ENCODE peak calls at places on chromosomes 6 and 20, in ten cellular contexts. Y, A, C, U, S, B, N, J, P and O are unnamed samples.

GRCh38 chr6:111668410-111668809 is 62.7 kb upstream of the TRAF3IP2 start:
- ATAC-seq in Y (peak), A (no peak), C (no peak), U (no peak), S (no peak), B (peak), N (no peak), J (no peak), P (peak), O (no peak)

GRCh38 chr6:90547079-90547478 is 39.8 kb downstream of the MAP3K7 start:
- ATAC-seq in Y (no peak), A (no peak), C (no peak), U (no peak), S (no peak), B (no peak), N (no peak), J (no peak), P (no peak), O (no peak)

GRCh38 chr20:37901667-37902503 is 1.0 kb upstream of the VSTM2L start:
- ATAC-seq in Y (peak), A (peak), C (peak), U (peak), S (peak), B (peak), N (peak), J (no peak), P (peak), O (peak)

GRCh38 chr20:25376886-25377285 is 13.7 kb downstream of the ABHD12 start:
- ATAC-seq in Y (no peak), A (no peak), C (no peak), U (no peak), S (no peak), B (no peak), N (no peak), J (no peak), P (no peak), O (no peak)

GRCh38 chr20:19348582-19348981 is 136.1 kb downstream of the SLC24A3 start:
- ATAC-seq in Y (no peak), A (peak), C (no peak), U (no peak), S (no peak), B (peak), N (peak), J (no peak), P (no peak), O (no peak)

GRCh38 chr20:36793294-36794115 is 19.9 kb upstream of the DSN1 start:
- ATAC-seq in Y (no peak), A (no peak), C (no peak), U (no peak), S (no peak), B (no peak), N (no peak), J (no peak), P (no peak), O (no peak)

GRCh38 chr6:7204726-7205125 is 97.0 kb downstream of the RREB1 start:
- ATAC-seq in Y (no peak), A (no peak), C (no peak), U (no peak), S (no peak), B (no peak), N (no peak), J (no peak), P (no peak), O (no peak)

GRCh38 chr6:11744101-11744500 is 34.5 kb downstream of the ADTRP start:
- ATAC-seq in Y (no peak), A (no peak), C (peak), U (no peak), S (no peak), B (no peak), N (no peak), J (no peak), P (no peak), O (no peak)

GRCh38 chr20:18233408-18233943 is 54.9 kb upstream of the ZNF133 start:
- ATAC-seq in Y (no peak), A (no peak), C (no peak), U (no peak), S (no peak), B (no peak), N (no peak), J (no peak), P (no peak), O (no peak)

GRCh38 chr6:89956182-89956581 is 61.9 kb downstream of the GJA10 start:
- ATAC-seq in Y (no peak), A (no peak), C (no peak), U (no peak), S (no peak), B (no peak), N (no peak), J (peak), P (peak), O (no peak)

GRCh38 chr6:158292016-158292415 is 20.2 kb upstream of the TULP4 start:
- ATAC-seq in Y (no peak), A (no peak), C (no peak), U (no peak), S (no peak), B (no peak), N (no peak), J (no peak), P (no peak), O (no peak)

GRCh38 chr20:64131406-64131805 is 24.0 kb upstream of the NPBWR2 start:
- ATAC-seq in Y (peak), A (peak), C (no peak), U (no peak), S (peak), B (peak), N (peak), J (no peak), P (peak), O (peak)

GRCh38 chr6:148770408-148771211 is 23.8 kb downstream of the UST start:
- ATAC-seq in Y (no peak), A (no peak), C (no peak), U (peak), S (no peak), B (no peak), N (peak), J (peak), P (no peak), O (peak)

GRCh38 chr6:124026645-124027044 is 223.0 kb downstream of the NKAIN2 start:
- ATAC-seq in Y (no peak), A (no peak), C (no peak), U (no peak), S (no peak), B (no peak), N (no peak), J (no peak), P (no peak), O (no peak)

GRCh38 chr20:18679020-18679419 is 91.2 kb downstream of the DTD1 start:
- ATAC-seq in Y (no peak), A (no peak), C (no peak), U (no peak), S (peak), B (no peak), N (no peak), J (no peak), P (no peak), O (no peak)

GRCh38 chr20:61949714-61950630 is 115.7 kb downstream of the TAF4 start:
- ATAC-seq in Y (no peak), A (peak), C (no peak), U (no peak), S (no peak), B (peak), N (no peak), J (no peak), P (no peak), O (no peak)

GRCh38 chr6:35723587-35723986 is 13.2 kb upstream of the ARMC12 start:
- ATAC-seq in Y (no peak), A (no peak), C (no peak), U (no peak), S (no peak), B (no peak), N (no peak), J (no peak), P (no peak), O (no peak)

GRCh38 chr6:11918021-11918738 is 93.9 kb upstream of the HIVEP1 start:
- ATAC-seq in Y (no peak), A (no peak), C (peak), U (peak), S (no peak), B (no peak), N (no peak), J (no peak), P (no peak), O (no peak)

GRCh38 chr6:125827788-125828313 is 37.1 kb downstream of the NCOA7 start:
- ATAC-seq in Y (no peak), A (no peak), C (no peak), U (no peak), S (no peak), B (no peak), N (no peak), J (no peak), P (no peak), O (no peak)

GRCh38 chr20:44703183-44703925 is 11.8 kb upstream of the CCN5 start:
- ATAC-seq in Y (no peak), A (no peak), C (peak), U (peak), S (no peak), B (no peak), N (no peak), J (no peak), P (no peak), O (no peak)

GRCh38 chr6:32794510-32794909 is 22.3 kb downstream of the HLA-DOB start:
- ATAC-seq in Y (no peak), A (no peak), C (peak), U (peak), S (peak), B (no peak), N (peak), J (no peak), P (peak), O (no peak)

GRCh38 chr6:29129326-29130012 is 21.6 kb downstream of the OR2J3 start:
- ATAC-seq in Y (no peak), A (no peak), C (no peak), U (no peak), S (no peak), B (no peak), N (no peak), J (no peak), P (no peak), O (no peak)

GRCh38 chr6:54020311-54020710 is 90.9 kb upstream of the MLIP start:
- ATAC-seq in Y (no peak), A (no peak), C (no peak), U (no peak), S (no peak), B (no peak), N (no peak), J (no peak), P (peak), O (no peak)

GRCh38 chr20:5689451-5689850 is 60.8 kb upstream of the SHLD1 start:
- ATAC-seq in Y (no peak), A (no peak), C (peak), U (peak), S (no peak), B (no peak), N (no peak), J (no peak), P (peak), O (no peak)

GRCh38 chr6:150600003-150600301 is 267 bp downstream of the PLEKHG1 start:
- ATAC-seq in Y (no peak), A (no peak), C (peak), U (peak), S (no peak), B (peak), N (peak), J (no peak), P (no peak), O (no peak)

GRCh38 chr6:149821492-149821891 is 42.7 kb downstream of the LRP11 start:
- ATAC-seq in Y (no peak), A (no peak), C (peak), U (no peak), S (no peak), B (no peak), N (no peak), J (no peak), P (no peak), O (no peak)

GRCh38 chr6:43060034-43060754 is 763 bp downstream of the KLC4 start:
- ATAC-seq in Y (no peak), A (peak), C (peak), U (peak), S (no peak), B (peak), N (no peak), J (no peak), P (peak), O (no peak)

GRCh38 chr6:144314562-144314961 is 29.4 kb downstream of the UTRN start:
- ATAC-seq in Y (no peak), A (no peak), C (peak), U (peak), S (no peak), B (no peak), N (no peak), J (no peak), P (peak), O (no peak)

GRCh38 chr6:119355157-119355556 is 5.6 kb upstream of the MAN1A1 start:
- ATAC-seq in Y (no peak), A (no peak), C (peak), U (peak), S (peak), B (no peak), N (peak), J (no peak), P (peak), O (no peak)

GRCh38 chr20:60008130-60008808 is 50.0 kb downstream of the CDH26 start:
- ATAC-seq in Y (no peak), A (peak), C (no peak), U (peak), S (peak), B (no peak), N (peak), J (no peak), P (no peak), O (peak)

GRCh38 chr20:3202965-3203314 is 1.5 kb downstream of the DDRGK1 start:
- ATAC-seq in Y (no peak), A (no peak), C (no peak), U (no peak), S (no peak), B (no peak), N (no peak), J (no peak), P (no peak), O (no peak)

GRCh38 chr20:54524849-54525248 is 49.5 kb downstream of the DOK5 start:
- ATAC-seq in Y (no peak), A (no peak), C (peak), U (no peak), S (no peak), B (no peak), N (no peak), J (no peak), P (no peak), O (no peak)

GRCh38 chr6:137166247-137167098 is 7.0 kb downstream of the IL22RA2 start:
- ATAC-seq in Y (no peak), A (no peak), C (no peak), U (peak), S (peak), B (no peak), N (no peak), J (no peak), P (peak), O (no peak)

GRCh38 chr20:57619053-57619831 is 984 bp downstream of the ZBP1 start:
- ATAC-seq in Y (peak), A (no peak), C (peak), U (peak), S (peak), B (no peak), N (peak), J (peak), P (peak), O (peak)